ENCODE peak calls at places on chromosome 17, in five cellular contexts. One of them, this sample, is unnamed.

GRCh38 chr17:40337351-40337750 is 27.2 kb downstream of the GJD3 start:
- DNase-seq in mucosa of gallbladder: no peak
- DNase-seq in H54: no peak
- DNase-seq in HCEC 1CT: no peak
- DNase-seq in transverse colon: no peak
- DNase-seq in this sample: no peak

GRCh38 chr17:12041316-12041715 is 20.6 kb downstream of the MAP2K4 start:
- DNase-seq in HCEC 1CT: peak; percentile 79
- DNase-seq in H54: peak; percentile 23
- DNase-seq in mucosa of gallbladder: no peak
- DNase-seq in transverse colon: no peak
- DNase-seq in this sample: no peak

GRCh38 chr17:3575506-3575905 is 17.9 kb upstream of the TRPV3 start:
- DNase-seq in H54: peak; percentile 25
- DNase-seq in mucosa of gallbladder: no peak
- DNase-seq in transverse colon: no peak
- DNase-seq in HCEC 1CT: peak; percentile 81
- DNase-seq in this sample: no peak

GRCh38 chr17:7354262-7354781 is 634 bp upstream of the TMEM95 start:
- DNase-seq in mucosa of gallbladder: no peak
- DNase-seq in transverse colon: peak; percentile 22
- DNase-seq in HCEC 1CT: peak; percentile 32
- DNase-seq in H54: peak; percentile 50
- DNase-seq in this sample: no peak

GRCh38 chr17:5822281-5823060 is 238.2 kb upstream of the NLRP1 start:
- DNase-seq in transverse colon: no peak
- DNase-seq in mucosa of gallbladder: no peak
- DNase-seq in HCEC 1CT: no peak
- DNase-seq in H54: no peak
- DNase-seq in this sample: no peak

GRCh38 chr17:15039366-15039765 is 225.8 kb downstream of the PMP22 start:
- DNase-seq in HCEC 1CT: no peak
- DNase-seq in transverse colon: no peak
- DNase-seq in mucosa of gallbladder: no peak
- DNase-seq in H54: no peak
- DNase-seq in this sample: no peak

GRCh38 chr17:38922538-38923291 is 2.7 kb upstream of the LASP1NB start:
- DNase-seq in HCEC 1CT: peak; percentile 61
- DNase-seq in transverse colon: peak; percentile 68
- DNase-seq in mucosa of gallbladder: peak; percentile 75
- DNase-seq in H54: peak; percentile 56
- DNase-seq in this sample: peak; percentile 83

GRCh38 chr17:80694085-80694991 is 149.7 kb downstream of the RPTOR start:
- DNase-seq in HCEC 1CT: no peak
- DNase-seq in mucosa of gallbladder: no peak
- DNase-seq in transverse colon: no peak
- DNase-seq in H54: no peak
- DNase-seq in this sample: no peak

GRCh38 chr17:74337834-74338500 is 11.9 kb downstream of the KIF19 start:
- DNase-seq in H54: no peak
- DNase-seq in transverse colon: no peak
- DNase-seq in HCEC 1CT: no peak
- DNase-seq in mucosa of gallbladder: no peak
- DNase-seq in this sample: no peak

GRCh38 chr17:34201225-34201624 is 53.9 kb upstream of the CCL2 start:
- DNase-seq in HCEC 1CT: no peak
- DNase-seq in H54: no peak
- DNase-seq in mucosa of gallbladder: no peak
- DNase-seq in transverse colon: no peak
- DNase-seq in this sample: no peak

GRCh38 chr17:48544356-48545021 is 420 bp downstream of the HOXB2 start:
- DNase-seq in H54: no peak
- DNase-seq in HCEC 1CT: peak; percentile 81
- DNase-seq in mucosa of gallbladder: peak; percentile 80
- DNase-seq in transverse colon: peak; percentile 81
- DNase-seq in this sample: peak; percentile 86

GRCh38 chr17:7294614-7295153 is at the start of gene YBX2:
- DNase-seq in H54: no peak
- DNase-seq in HCEC 1CT: no peak
- DNase-seq in mucosa of gallbladder: peak; percentile 67
- DNase-seq in transverse colon: peak; percentile 96
- DNase-seq in this sample: peak; percentile 76

GRCh38 chr17:62592305-62593099 is 35.0 kb upstream of the MRC2 start:
- DNase-seq in transverse colon: no peak
- DNase-seq in HCEC 1CT: peak; percentile 32
- DNase-seq in mucosa of gallbladder: no peak
- DNase-seq in H54: no peak
- DNase-seq in this sample: no peak

GRCh38 chr17:2682304-2682938 is 29.1 kb downstream of the CLUH start:
- DNase-seq in mucosa of gallbladder: no peak
- DNase-seq in H54: no peak
- DNase-seq in transverse colon: no peak
- DNase-seq in HCEC 1CT: no peak
- DNase-seq in this sample: no peak

GRCh38 chr17:71975331-71975801 is 145.5 kb upstream of the SOX9 start:
- DNase-seq in HCEC 1CT: peak; percentile 26
- DNase-seq in transverse colon: peak; percentile 75
- DNase-seq in mucosa of gallbladder: no peak
- DNase-seq in H54: peak; percentile 44
- DNase-seq in this sample: peak; percentile 77

GRCh38 chr17:40363480-40363838 is 1.1 kb downstream of the GJD3 start:
- DNase-seq in transverse colon: peak; percentile 15
- DNase-seq in HCEC 1CT: no peak
- DNase-seq in mucosa of gallbladder: no peak
- DNase-seq in H54: no peak
- DNase-seq in this sample: peak; percentile 58

GRCh38 chr17:39080416-39081179 is 70.8 kb downstream of the PLXDC1 start:
- DNase-seq in H54: no peak
- DNase-seq in HCEC 1CT: peak; percentile 22
- DNase-seq in mucosa of gallbladder: no peak
- DNase-seq in transverse colon: peak; percentile 18
- DNase-seq in this sample: peak; percentile 58

GRCh38 chr17:6603746-6604325 is 36.7 kb downstream of the KIAA0753 start:
- DNase-seq in transverse colon: no peak
- DNase-seq in H54: no peak
- DNase-seq in mucosa of gallbladder: no peak
- DNase-seq in HCEC 1CT: no peak
- DNase-seq in this sample: no peak

GRCh38 chr17:17888821-17889220 is 52.0 kb upstream of the SREBF1 start:
- DNase-seq in transverse colon: no peak
- DNase-seq in mucosa of gallbladder: no peak
- DNase-seq in HCEC 1CT: no peak
- DNase-seq in H54: no peak
- DNase-seq in this sample: no peak

GRCh38 chr17:64128787-64129514 is 993 bp downstream of the ERN1 start:
- DNase-seq in H54: peak; percentile 54
- DNase-seq in transverse colon: peak; percentile 62
- DNase-seq in mucosa of gallbladder: peak; percentile 47
- DNase-seq in HCEC 1CT: peak; percentile 38
- DNase-seq in this sample: peak; percentile 42

GRCh38 chr17:3827124-3827773 is 18.8 kb downstream of the NCBP3 start:
- DNase-seq in HCEC 1CT: peak; percentile 42
- DNase-seq in transverse colon: peak; percentile 64
- DNase-seq in mucosa of gallbladder: peak; percentile 62
- DNase-seq in H54: no peak
- DNase-seq in this sample: no peak

GRCh38 chr17:42118545-42118944 is 2.6 kb downstream of the KAT2A start:
- DNase-seq in mucosa of gallbladder: no peak
- DNase-seq in transverse colon: no peak
- DNase-seq in H54: no peak
- DNase-seq in HCEC 1CT: no peak
- DNase-seq in this sample: no peak

GRCh38 chr17:76240461-76241204 is at the start of gene RNF157:
- DNase-seq in H54: peak; percentile 74
- DNase-seq in HCEC 1CT: peak; percentile 13
- DNase-seq in transverse colon: peak; percentile 77
- DNase-seq in mucosa of gallbladder: no peak
- DNase-seq in this sample: peak; percentile 71

GRCh38 chr17:38798614-38799500 is 499 bp downstream of the PIP4K2B start:
- DNase-seq in HCEC 1CT: peak; percentile 30
- DNase-seq in mucosa of gallbladder: peak; percentile 35
- DNase-seq in H54: peak; percentile 42
- DNase-seq in transverse colon: peak; percentile 62
- DNase-seq in this sample: peak; percentile 67

GRCh38 chr17:78329263-78330059 is 30.4 kb downstream of the SOCS3 start:
- DNase-seq in mucosa of gallbladder: no peak
- DNase-seq in HCEC 1CT: peak; percentile 92
- DNase-seq in transverse colon: no peak
- DNase-seq in H54: peak; percentile 86
- DNase-seq in this sample: no peak

GRCh38 chr17:83173180-83173996 is 94.0 kb downstream of the METRNL start:
- DNase-seq in HCEC 1CT: no peak
- DNase-seq in mucosa of gallbladder: peak; percentile 7
- DNase-seq in H54: no peak
- DNase-seq in transverse colon: no peak
- DNase-seq in this sample: no peak

GRCh38 chr17:43769859-43770258 is 8.9 kb downstream of the DUSP3 start:
- DNase-seq in transverse colon: no peak
- DNase-seq in H54: no peak
- DNase-seq in mucosa of gallbladder: no peak
- DNase-seq in HCEC 1CT: no peak
- DNase-seq in this sample: no peak

GRCh38 chr17:61442878-61443474 is 9.2 kb upstream of the TBX4 start:
- DNase-seq in H54: no peak
- DNase-seq in HCEC 1CT: no peak
- DNase-seq in mucosa of gallbladder: no peak
- DNase-seq in transverse colon: no peak
- DNase-seq in this sample: no peak

GRCh38 chr17:21278304-21279197 is 6.0 kb upstream of the MAP2K3 start:
- DNase-seq in mucosa of gallbladder: peak; percentile 86
- DNase-seq in HCEC 1CT: no peak
- DNase-seq in H54: no peak
- DNase-seq in transverse colon: peak; percentile 80
- DNase-seq in this sample: no peak

GRCh38 chr17:2853111-2853721 is 57.0 kb downstream of the RAP1GAP2 start:
- DNase-seq in mucosa of gallbladder: peak; percentile 34
- DNase-seq in transverse colon: peak; percentile 60
- DNase-seq in H54: peak; percentile 89
- DNase-seq in HCEC 1CT: peak; percentile 24
- DNase-seq in this sample: peak; percentile 64

GRCh38 chr17:80871341-80871740 is 120.3 kb upstream of the CHMP6 start:
- DNase-seq in H54: no peak
- DNase-seq in transverse colon: no peak
- DNase-seq in mucosa of gallbladder: no peak
- DNase-seq in HCEC 1CT: no peak
- DNase-seq in this sample: no peak

GRCh38 chr17:40309031-40309937 is at the start of gene RARA:
- DNase-seq in HCEC 1CT: no peak
- DNase-seq in transverse colon: peak; percentile 74
- DNase-seq in H54: no peak
- DNase-seq in mucosa of gallbladder: no peak
- DNase-seq in this sample: peak; percentile 63

GRCh38 chr17:57296231-57296630 is 39.9 kb downstream of the MSI2 start:
- DNase-seq in HCEC 1CT: no peak
- DNase-seq in mucosa of gallbladder: no peak
- DNase-seq in transverse colon: no peak
- DNase-seq in H54: no peak
- DNase-seq in this sample: no peak

GRCh38 chr17:81487487-81488275 is 24.9 kb downstream of the ACTG1 start:
- DNase-seq in HCEC 1CT: peak; percentile 65
- DNase-seq in mucosa of gallbladder: peak; percentile 79
- DNase-seq in transverse colon: peak; percentile 79
- DNase-seq in H54: peak; percentile 90
- DNase-seq in this sample: peak; percentile 87

GRCh38 chr17:16425698-16426659 is 10.6 kb downstream of the TRPV2 start:
- DNase-seq in HCEC 1CT: no peak
- DNase-seq in transverse colon: no peak
- DNase-seq in mucosa of gallbladder: no peak
- DNase-seq in H54: no peak
- DNase-seq in this sample: no peak

GRCh38 chr17:7745748-7746470 is 28.4 kb downstream of the DNAH2 start:
- DNase-seq in transverse colon: no peak
- DNase-seq in mucosa of gallbladder: peak; percentile 36
- DNase-seq in HCEC 1CT: peak; percentile 70
- DNase-seq in H54: peak; percentile 67
- DNase-seq in this sample: peak; percentile 41

GRCh38 chr17:21286771-21287702 is 2.5 kb downstream of the MAP2K3 start:
- DNase-seq in mucosa of gallbladder: peak; percentile 78
- DNase-seq in H54: no peak
- DNase-seq in transverse colon: peak; percentile 81
- DNase-seq in HCEC 1CT: no peak
- DNase-seq in this sample: no peak